ENCODE peak calls at places on chromosomes 12 and 14, in six cellular contexts. O is pulmonary artery endothelial cell, C is SIG-M5, J is testis, R is ascending aorta, L is bronchial epithelial cell. K is an unnamed sample.

GRCh38 chr14:95585971-95586620 is 51.2 kb downstream of the GLRX5 start:
- DNase-seq in C (no peak), O (no peak), L (no peak), J (no peak), R (no peak), K (no peak)

GRCh38 chr12:100995201-100995600 is 200.6 kb downstream of the ANO4 start:
- DNase-seq in R (no peak), O (no peak), C (no peak), L (peak), J (no peak), K (no peak)

GRCh38 chr12:26195641-26196423 is 459 bp downstream of the SSPN start:
- DNase-seq in R (no peak), J (peak), C (no peak), L (no peak), O (no peak), K (peak)

GRCh38 chr14:33754264-33754663 is 196.6 kb downstream of the EGLN3 start:
- DNase-seq in J (no peak), L (no peak), R (no peak), C (no peak), O (no peak), K (no peak)

GRCh38 chr12:64480148-64480547 is 28.2 kb downstream of the TBK1 start:
- DNase-seq in R (no peak), J (no peak), C (no peak), O (no peak), L (peak), K (no peak)

GRCh38 chr12:21775130-21775920 is 819 bp upstream of the KCNJ8 start:
- DNase-seq in C (no peak), J (no peak), R (no peak), L (no peak), O (no peak), K (no peak)

GRCh38 chr14:21940887-21941855 is 267.6 kb upstream of the OR4E1 start:
- DNase-seq in J (peak), R (no peak), L (peak), O (no peak), C (no peak), K (no peak)

GRCh38 chr12:123056053-123056452 is 75.6 kb downstream of the ARL6IP4 start:
- DNase-seq in O (no peak), C (no peak), R (no peak), L (no peak), J (no peak), K (no peak)

GRCh38 chr12:77229640-77230442 is 164.5 kb upstream of the E2F7 start:
- DNase-seq in J (no peak), L (no peak), R (no peak), O (peak), C (no peak), K (no peak)

GRCh38 chr12:106090586-106091411 is 48.0 kb downstream of the NUAK1 start:
- DNase-seq in C (no peak), O (peak), L (peak), J (no peak), R (peak), K (no peak)

GRCh38 chr14:99879401-99880295 is 86.4 kb downstream of the EML1 start:
- DNase-seq in L (peak), C (no peak), J (no peak), O (no peak), R (no peak), K (no peak)

GRCh38 chr12:100826323-100826722 is 31.7 kb downstream of the ANO4 start:
- DNase-seq in L (peak), O (no peak), J (peak), R (no peak), C (no peak), K (peak)

GRCh38 chr12:76025601-76026575 is 5.7 kb downstream of the PHLDA1 start:
- DNase-seq in J (no peak), R (no peak), C (no peak), L (peak), O (no peak), K (no peak)

GRCh38 chr14:90088160-90088559 is 26.4 kb downstream of the KCNK13 start:
- DNase-seq in L (no peak), J (no peak), R (no peak), O (no peak), C (no peak), K (no peak)

GRCh38 chr12:75135021-75135420 is 74.6 kb downstream of the KCNC2 start:
- DNase-seq in L (no peak), J (no peak), O (no peak), R (no peak), C (no peak), K (no peak)

GRCh38 chr12:131087302-131087818 is 133.7 kb downstream of the ADGRD1 start:
- DNase-seq in L (no peak), R (no peak), O (no peak), C (no peak), J (no peak), K (no peak)

GRCh38 chr14:53531151-53531550 is 378.0 kb upstream of the DDHD1 start:
- DNase-seq in O (no peak), R (no peak), L (peak), C (no peak), J (no peak), K (no peak)

GRCh38 chr14:54652188-54652889 is 85.4 kb downstream of the SAMD4A start:
- DNase-seq in L (peak), R (peak), C (no peak), O (peak), J (peak), K (no peak)

GRCh38 chr12:21852251-21852650 is 77.7 kb upstream of the KCNJ8 start:
- DNase-seq in C (no peak), J (no peak), R (no peak), L (peak), O (no peak), K (no peak)

GRCh38 chr12:63098851-63099250 is 52.1 kb downstream of the AVPR1A start:
- DNase-seq in C (no peak), O (no peak), R (no peak), J (no peak), L (no peak), K (no peak)

GRCh38 chr14:52003324-52003723 is 14.0 kb downstream of the RTRAF start:
- DNase-seq in L (no peak), R (no peak), C (no peak), O (no peak), J (no peak), K (no peak)

GRCh38 chr14:39246618-39247017 is 12.9 kb downstream of the MIA2 start:
- DNase-seq in O (no peak), C (no peak), L (no peak), J (no peak), R (no peak), K (no peak)

GRCh38 chr12:99122496-99122895 is 477.4 kb downstream of the APAF1 start:
- DNase-seq in O (no peak), L (no peak), C (no peak), J (no peak), R (no peak), K (no peak)

GRCh38 chr12:41485203-41485602 is 297.1 kb downstream of the PDZRN4 start:
- DNase-seq in R (no peak), C (no peak), L (peak), O (peak), J (no peak), K (no peak)

GRCh38 chr12:29581641-29582040 is 84.2 kb upstream of the OVCH1 start:
- DNase-seq in O (no peak), J (no peak), L (no peak), R (no peak), C (no peak), K (no peak)

GRCh38 chr14:69842671-69843407 is 36.4 kb upstream of the SMOC1 start:
- DNase-seq in C (no peak), L (no peak), J (no peak), R (no peak), O (no peak), K (no peak)

GRCh38 chr12:15227004-15227679 is 5.9 kb upstream of the RERG start:
- DNase-seq in O (peak), C (no peak), L (peak), R (no peak), J (peak), K (peak)

GRCh38 chr14:64841121-64841611 is 38.5 kb downstream of the SPTB start:
- DNase-seq in R (no peak), L (peak), J (no peak), C (no peak), O (no peak), K (no peak)

GRCh38 chr12:72133497-72134055 is 138.6 kb upstream of the TRHDE start:
- DNase-seq in O (no peak), J (no peak), C (no peak), L (no peak), R (no peak), K (no peak)

GRCh38 chr12:6057693-6058092 is 66.8 kb downstream of the VWF start:
- DNase-seq in O (no peak), J (no peak), L (no peak), R (no peak), C (no peak), K (no peak)

GRCh38 chr12:123960856-123961255 is 11.8 kb downstream of the CCDC92 start:
- DNase-seq in L (no peak), J (no peak), C (no peak), O (no peak), R (no peak), K (no peak)

GRCh38 chr14:24605435-24606190 is 3.9 kb downstream of the GZMH start:
- DNase-seq in C (no peak), L (peak), J (peak), R (no peak), O (no peak), K (peak)

GRCh38 chr12:22229652-22230279 is 104.7 kb downstream of the ST8SIA1 start:
- DNase-seq in L (peak), J (no peak), O (no peak), C (no peak), R (no peak), K (no peak)

GRCh38 chr14:73712540-73713141 is 1.5 kb downstream of the PNMA1 start:
- DNase-seq in R (no peak), C (no peak), L (no peak), J (peak), O (no peak), K (no peak)

GRCh38 chr12:990308-990648 is 745 bp upstream of the ERC1 start:
- DNase-seq in L (peak), O (peak), C (no peak), J (peak), R (no peak), K (no peak)

GRCh38 chr14:68779761-68780323 is 13.0 kb downstream of the ZFP36L1 start:
- DNase-seq in C (no peak), J (peak), L (no peak), O (no peak), R (no peak), K (no peak)

GRCh38 chr12:117041798-117042170 is 57.4 kb downstream of the TESC start:
- DNase-seq in C (no peak), J (no peak), L (no peak), R (no peak), O (no peak), K (no peak)

GRCh38 chr12:93199831-93200236 is 177.9 kb upstream of the NUDT4 start:
- DNase-seq in J (no peak), O (no peak), R (no peak), C (no peak), L (no peak), K (no peak)